ENCODE peak calls at places on chromosomes 3 and 15, in six cellular contexts. V, M, A, Z, X and F are unnamed samples. For H3K4me1, the result is how much of the 10 kb centered on the place peaks cover.

GRCh38 chr3:66303556-66303955 is 82.8 kb downstream of the SLC25A26 start:
- DNase-seq in V (no peak), M (no peak), A (no peak), Z (no peak), X (no peak), F (no peak)

GRCh38 chr3:55322649-55323048 is 164.5 kb downstream of the WNT5A start:
- DNase-seq in V (no peak), M (peak), A (no peak), Z (no peak), X (no peak), F (no peak)

GRCh38 chr3:105093371-105093770 is 273.3 kb upstream of the ALCAM start:
- DNase-seq in V (no peak), M (no peak), A (no peak), Z (no peak), X (no peak), F (no peak)

GRCh38 chr3:52777959-52778805 is 783 bp downstream of the ITIH1 start:
- DNase-seq in V (no peak), M (no peak), A (no peak), Z (no peak), X (no peak), F (peak)

GRCh38 chr15:79339588-79340314 is 28.8 kb downstream of the TMED3 start:
- DNase-seq in V (peak), M (peak), A (peak), Z (no peak), X (peak), F (peak)

GRCh38 chr3:127962937-127963336 is 47.9 kb downstream of the KBTBD12 start:
- DNase-seq in V (no peak), M (no peak), A (no peak), Z (no peak), X (no peak), F (no peak)

GRCh38 chr15:74131618-74132191 is 1.3 kb downstream of the ISLR2 start:
- DNase-seq in V (no peak), M (no peak), A (no peak), Z (no peak), X (no peak), F (peak)

GRCh38 chr15:63764124-63764827 is 69.5 kb downstream of the HERC1 start:
- DNase-seq in V (no peak), M (no peak), A (no peak), Z (peak), X (no peak), F (peak)

GRCh38 chr15:67593561-67593960 is 51.1 kb downstream of the MAP2K5 start:
- DNase-seq in V (no peak), M (no peak), A (no peak), Z (no peak), X (no peak), F (no peak)
- H3K9ac ChIP-seq in V (no peak), M (no peak), A (no peak), Z (no peak), X (no peak), F (no peak)

GRCh38 chr3:16515885-16516420 is 2.5 kb upstream of the RFTN1 start:
- DNase-seq in V (no peak), M (no peak), A (no peak), Z (no peak), X (no peak), F (no peak)
- H3K4me1 ChIP-seq in V (under half), M (under half), A (under half), Z (under half), X (under half), F (under half)

DNA sequence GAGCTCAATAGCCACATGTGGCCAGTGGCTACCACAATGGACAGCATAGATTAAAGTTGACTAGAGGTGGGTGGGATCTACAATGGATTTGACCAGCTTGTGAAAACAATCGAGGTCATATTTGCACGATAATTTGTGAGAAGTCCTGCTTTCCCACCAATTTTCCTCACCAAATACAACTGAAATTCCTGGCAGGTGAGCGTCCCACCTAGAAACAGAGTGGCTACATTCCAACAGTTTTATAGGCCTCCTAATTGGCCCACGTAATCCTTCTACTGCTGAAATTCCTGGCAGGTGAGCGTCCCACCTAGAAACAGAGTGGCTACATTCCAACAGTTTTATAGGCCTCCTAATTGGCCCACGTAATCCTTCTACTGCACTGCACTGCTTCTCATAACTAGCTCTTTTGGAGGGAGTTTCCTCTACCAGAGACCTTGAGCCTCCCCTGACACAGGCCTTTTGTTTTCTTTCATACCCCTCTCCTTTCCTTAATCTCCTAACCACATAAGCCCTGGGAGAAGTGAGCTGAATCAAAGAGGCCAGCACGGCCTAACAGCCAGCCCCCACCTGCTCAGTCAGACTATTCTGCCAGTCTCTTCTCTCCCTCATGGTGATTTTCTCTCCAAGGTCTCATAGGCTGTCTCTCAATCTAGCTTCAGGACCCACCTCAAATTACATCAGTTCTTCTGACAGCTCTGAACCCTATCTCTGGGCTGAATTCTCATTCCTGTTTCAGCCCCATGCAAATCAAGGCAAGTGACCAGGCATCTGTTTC is 80.2 kb downstream of the BFSP2 start:
- DNase-seq in V (no peak), M (no peak), A (no peak), Z (no peak), X (no peak), F (peak)
- H3K9ac ChIP-seq in V (no peak), M (no peak), A (no peak), Z (no peak), X (no peak), F (no peak)

GRCh38 chr3:177066068-177066467 is 131.2 kb downstream of the TBL1XR1 start:
- DNase-seq in V (no peak), M (no peak), A (no peak), Z (no peak), X (no peak), F (no peak)
- H3K4me1 ChIP-seq in V (under half), M (under half), A (under half), Z (under half), X (under half), F (under half)

DNA sequence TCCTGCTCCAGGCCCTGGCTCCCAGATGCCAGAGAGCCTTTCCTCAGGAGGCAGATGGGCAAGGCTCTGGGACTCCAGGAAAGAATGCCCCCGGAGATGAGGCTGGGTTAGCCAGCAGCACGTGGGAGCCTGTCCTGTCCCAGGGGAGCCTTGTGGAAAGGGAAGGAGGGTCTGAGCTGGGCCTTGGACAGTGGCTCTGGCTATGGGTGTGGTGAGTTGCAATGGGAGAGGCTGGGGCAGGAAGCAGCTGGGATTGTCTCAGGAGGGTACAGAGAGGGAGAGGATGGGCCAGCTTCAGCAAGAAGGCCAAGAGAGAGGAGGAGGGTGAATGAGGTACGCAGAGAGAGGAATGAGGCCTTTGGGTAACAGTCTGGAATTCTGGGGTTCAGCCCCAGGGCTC is 17.4 kb upstream of the CACNA2D2 start:
- DNase-seq in V (no peak), M (no peak), A (no peak), Z (no peak), X (no peak), F (no peak)
- H3K9ac ChIP-seq in V (no peak), M (no peak), A (no peak), Z (no peak), X (no peak), F (no peak)

DNA sequence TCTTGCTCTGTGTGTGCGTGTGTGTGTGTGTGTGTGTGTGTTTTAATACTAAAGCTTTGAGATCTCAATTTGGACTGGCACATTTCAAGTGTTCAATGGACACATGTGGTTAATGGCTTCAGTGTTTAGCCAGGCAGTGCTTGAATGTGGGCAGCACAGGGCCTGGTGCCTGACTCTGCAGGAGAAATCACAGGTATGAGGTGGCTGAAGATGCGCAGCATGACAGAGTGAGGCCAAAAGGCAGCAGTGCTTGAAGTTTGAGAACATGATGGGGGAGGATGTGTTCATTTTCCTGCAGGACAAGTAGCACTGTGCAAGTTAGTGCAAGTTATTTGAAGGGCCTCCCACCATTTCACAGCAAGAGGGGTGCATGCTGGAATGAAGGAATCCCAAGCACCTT is 620.5 kb upstream of the TBL1XR1 start:
- DNase-seq in V (no peak), M (no peak), A (no peak), Z (no peak), X (no peak), F (no peak)
- H3K4me1 ChIP-seq in V (under half), M (under half), A (under half), Z (under half), X (under half), F (under half)

GRCh38 chr3:5563537-5564277 is 376.2 kb downstream of the EDEM1 start:
- DNase-seq in V (no peak), M (no peak), A (no peak), Z (no peak), X (no peak), F (no peak)

GRCh38 chr3:5567113-5567512 is 379.6 kb downstream of the EDEM1 start:
- DNase-seq in V (no peak), M (no peak), A (no peak), Z (no peak), X (no peak), F (no peak)

GRCh38 chr3:5565026-5565425 is 377.5 kb downstream of the EDEM1 start:
- DNase-seq in V (no peak), M (no peak), A (no peak), Z (no peak), X (no peak), F (no peak)

GRCh38 chr3:5560199-5560598 is 372.7 kb downstream of the EDEM1 start:
- DNase-seq in V (no peak), M (no peak), A (no peak), Z (no peak), X (no peak), F (no peak)

GRCh38 chr3:5564278-5564666 is 376.8 kb downstream of the EDEM1 start:
- DNase-seq in V (no peak), M (no peak), A (no peak), Z (no peak), X (no peak), F (no peak)
- H3K9ac ChIP-seq in V (no peak), M (no peak), A (no peak), Z (no peak), X (no peak), F (no peak)

GRCh38 chr3:188948658-188949400 is 222.9 kb upstream of the TPRG1 start:
- DNase-seq in V (peak), M (peak), A (no peak), Z (no peak), X (peak), F (peak)

GRCh38 chr3:188947401-188947982 is 224.3 kb upstream of the TPRG1 start:
- DNase-seq in V (peak), M (peak), A (peak), Z (peak), X (peak), F (peak)

GRCh38 chr3:188947983-188948657 is 223.7 kb upstream of the TPRG1 start:
- DNase-seq in V (peak), M (peak), A (peak), Z (peak), X (peak), F (peak)

GRCh38 chr3:188946351-188946750 is 225.4 kb upstream of the TPRG1 start:
- DNase-seq in V (no peak), M (no peak), A (no peak), Z (no peak), X (no peak), F (no peak)

DNA sequence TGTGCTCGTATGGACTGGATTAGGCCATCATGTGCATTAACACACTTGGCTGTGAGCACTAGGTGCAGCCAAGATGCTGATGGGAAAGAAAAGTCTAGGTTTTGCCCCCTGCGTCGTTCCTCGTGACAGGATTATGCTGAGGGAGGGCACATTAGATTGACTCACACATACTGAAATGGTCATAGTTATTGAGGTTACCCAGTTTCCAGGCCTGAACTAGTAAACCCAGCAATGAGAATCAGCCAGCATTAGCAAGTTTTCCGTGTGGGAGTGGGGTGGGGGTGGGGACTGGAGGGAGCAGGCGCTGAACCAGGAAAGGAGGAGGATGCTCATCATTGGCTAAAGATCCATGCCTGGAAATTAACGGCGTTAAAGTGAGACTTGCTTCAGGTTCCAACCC is 224.9 kb upstream of the TPRG1 start:
- DNase-seq in V (no peak), M (peak), A (no peak), Z (no peak), X (peak), F (no peak)
- H3K4me1 ChIP-seq in V (under half), M (under half), A (under half), Z (under half), X (under half), F (under half)

GRCh38 chr3:112122870-112123269 is 10.2 kb downstream of the GCSAM start:
- DNase-seq in V (no peak), M (no peak), A (no peak), Z (no peak), X (no peak), F (no peak)
- H3K9ac ChIP-seq in V (no peak), M (no peak), A (no peak), Z (no peak), X (no peak), F (no peak)

DNA sequence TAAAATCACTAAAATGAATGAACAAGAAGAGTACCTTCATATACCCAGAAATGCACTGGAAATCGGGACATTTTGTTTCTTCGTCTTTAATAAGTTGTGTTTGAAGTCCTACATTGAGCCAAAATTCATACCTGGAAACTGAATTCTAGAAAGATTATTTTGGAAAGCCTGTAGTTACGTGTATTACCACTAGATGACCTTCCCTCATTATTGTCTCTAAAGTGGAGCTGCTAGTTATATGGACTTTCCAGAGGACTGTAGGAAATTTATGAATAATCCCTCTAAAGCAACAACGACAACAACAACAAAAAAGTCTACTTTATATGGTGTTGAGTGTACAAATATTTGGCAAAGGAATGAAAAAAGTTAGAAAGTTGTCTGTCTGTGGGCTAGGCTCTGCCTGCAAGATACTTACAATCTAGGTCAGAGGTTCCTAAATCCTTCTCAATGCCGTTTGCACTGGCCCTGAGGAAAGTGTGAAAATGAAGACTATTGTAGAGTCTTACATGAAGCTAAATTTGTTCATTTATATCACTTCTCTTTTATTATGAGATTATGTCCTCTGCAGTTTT is 234.8 kb upstream of the NR2E3 start:
- DNase-seq in V (no peak), M (no peak), A (no peak), Z (no peak), X (peak), F (no peak)
- H3K4me1 ChIP-seq in V (under half), M (under half), A (under half), Z (under half), X (under half), F (under half)